ENCODE peak calls at places on chromosomes 1 and 21, in eight cellular contexts. Z is mesenchymal stem cell; H is AG08396; V is HFFc6; K is nephron progenitor cell; S is lower lobe of right lung; W is activated T-helper 9 cell treated with anti-CD3 and anti-CD28 coated beads, Interleukin-2, amount 50 U/mL, for 16 hours; Y is BJ. Q is an unnamed sample.

GRCh38 chr1:34874581-34874980 is 15.0 kb upstream of the SMIM12 start:
- DNase-seq in Y (no peak), W (no peak), K (no peak), H (no peak), Z (no peak), S (no peak), V (no peak), Q (no peak)

GRCh38 chr1:1630191-1630964 is 1.6 kb upstream of the MMP23B start:
- DNase-seq in H (peak), K (peak), Z (peak), S (peak), W (peak), Y (no peak), V (no peak), Q (peak)

GRCh38 chr1:173554089-173554488 is 48.8 kb downstream of the SLC9C2 start:
- DNase-seq in K (no peak), Z (no peak), Y (no peak), H (no peak), S (no peak), W (no peak), V (no peak), Q (no peak)

GRCh38 chr1:3899776-3900149 is 309 bp downstream of the C1orf174 start:
- DNase-seq in H (peak), Z (no peak), S (no peak), W (no peak), V (no peak), K (no peak), Y (no peak), Q (peak)

GRCh38 chr1:1597275-1597930 is 2.5 kb downstream of the FNDC10 start:
- DNase-seq in H (peak), Y (no peak), Z (no peak), W (no peak), S (no peak), V (no peak), K (no peak), Q (peak)

GRCh38 chr21:38337793-38338192 is 81.0 kb downstream of the KCNJ15 start:
- DNase-seq in W (no peak), K (no peak), V (no peak), Y (no peak), Z (no peak), H (no peak), S (no peak), Q (no peak)

GRCh38 chr1:111990026-111990877 is 784 bp upstream of the KCND3 start:
- DNase-seq in V (no peak), H (no peak), K (no peak), S (peak), Z (peak), W (no peak), Y (no peak), Q (peak)

GRCh38 chr21:45556645-45557601 is 14.7 kb upstream of the SLC19A1 start:
- DNase-seq in K (no peak), H (no peak), W (no peak), Y (no peak), Z (peak), V (no peak), S (peak), Q (no peak)

GRCh38 chr1:92754000-92754787 is 30.7 kb downstream of the EVI5 start:
- DNase-seq in Z (peak), K (no peak), H (peak), V (peak), W (no peak), Y (peak), S (no peak), Q (no peak)

GRCh38 chr1:221712198-221712684 is 29.6 kb downstream of the DUSP10 start:
- DNase-seq in Z (peak), V (peak), Y (peak), W (no peak), H (peak), K (no peak), S (no peak), Q (no peak)

Q was measured in iPS-NIHi11.